ENCODE peak calls at places on chromosome 3, in five cellular contexts. R, V, W, H and Z are unnamed samples.

GRCh38 chr3:86282106-86282787 is 708.7 kb downstream of the VGLL3 start:
- DNase-seq in R (no peak), W (no peak), H (no peak), V (no peak), Z (no peak)

GRCh38 chr3:35688826-35689225 is 49.5 kb downstream of the ARPP21 start:
- DNase-seq in H (no peak), R (no peak), W (no peak), V (no peak), Z (no peak)

GRCh38 chr3:169149349-169149890 is 514.1 kb downstream of the MECOM start:
- DNase-seq in W (peak), V (peak), H (peak), R (peak), Z (peak)

GRCh38 chr3:192851821-192852352 is 65.8 kb downstream of the MB21D2 start:
- DNase-seq in W (peak), R (no peak), H (no peak), V (no peak), Z (no peak)

GRCh38 chr3:171875923-171876412 is 32.8 kb downstream of the TMEM212 start:
- DNase-seq in H (no peak), V (no peak), W (peak), R (no peak), Z (no peak)

GRCh38 chr3:4320453-4320852 is 17.3 kb downstream of the SETMAR start:
- DNase-seq in W (peak), H (no peak), V (no peak), R (no peak), Z (peak)

GRCh38 chr3:119637679-119638525 is 22.5 kb downstream of the POPDC2 start:
- DNase-seq in V (no peak), R (no peak), W (peak), H (no peak), Z (no peak)

GRCh38 chr3:183224581-183224980 is 28.5 kb upstream of the B3GNT5 start:
- DNase-seq in R (no peak), V (no peak), H (no peak), W (no peak), Z (no peak)

GRCh38 chr3:111735271-111735758 is 123.8 kb upstream of the PHLDB2 start:
- DNase-seq in R (no peak), W (peak), H (no peak), V (no peak), Z (peak)

GRCh38 chr3:143952569-143953069 is 19.0 kb upstream of the DIPK2A start:
- DNase-seq in V (no peak), H (peak), R (no peak), W (no peak), Z (no peak)

GRCh38 chr3:13339833-13340232 is 80.3 kb downstream of the NUP210 start:
- DNase-seq in H (no peak), V (no peak), W (no peak), R (no peak), Z (no peak)